ENCODE peak calls at places on chromosomes 4 and X, in ten cellular contexts. G is cardiac muscle cell, C is NCI-H2107, R is frontal cortex, F is uterus, A is SW480, B is GM23248, T is NCI-H146, Y is GM12892, D is HTR-8/SVneo. Q is an unnamed sample.

GRCh38 chrX:53294024-53294648 is 12.8 kb upstream of the IQSEC2 start:
- DNase-seq in G (peak), C (no peak), R (no peak), F (no peak), A (peak), B (peak), T (no peak), Y (no peak), D (no peak), Q (no peak)

GRCh38 chr4:159269143-159269542 is 166.3 kb downstream of the RAPGEF2 start:
- DNase-seq in G (no peak), C (no peak), R (no peak), F (no peak), A (no peak), B (no peak), T (no peak), Y (no peak), D (no peak), Q (no peak)

GRCh38 chrX:74133156-74133796 is 170.7 kb upstream of the ZCCHC13 start:
- DNase-seq in G (peak), C (peak), R (peak), F (no peak), A (peak), B (peak), T (peak), Y (peak), D (peak), Q (peak)

GRCh38 chrX:101550362-101550761 is at the start of gene ARMCX1:
- DNase-seq in G (peak), C (peak), R (peak), F (peak), A (no peak), B (peak), T (peak), Y (no peak), D (peak), Q (peak)

GRCh38 chr4:185535818-185536729 is 767 bp upstream of the PDLIM3 start:
- DNase-seq in G (peak), C (no peak), R (peak), F (peak), A (no peak), B (peak), T (no peak), Y (no peak), D (no peak), Q (no peak)

GRCh38 chrX:111431007-111431406 is 19.0 kb upstream of the DCX start:
- DNase-seq in G (no peak), C (no peak), R (no peak), F (no peak), A (no peak), B (no peak), T (peak), Y (no peak), D (no peak), Q (no peak)

GRCh38 chrX:140467211-140467610 is 37.7 kb downstream of the SOX3 start:
- DNase-seq in G (no peak), C (no peak), R (no peak), F (no peak), A (no peak), B (no peak), T (no peak), Y (no peak), D (no peak), Q (no peak)

GRCh38 chr4:113758361-113758760 is 3.2 kb downstream of the CAMK2D start:
- DNase-seq in G (peak), C (no peak), R (no peak), F (no peak), A (no peak), B (peak), T (no peak), Y (no peak), D (peak), Q (no peak)

GRCh38 chrX:8841911-8842310 is 40.7 kb upstream of the FAM9A start:
- DNase-seq in G (no peak), C (no peak), R (no peak), F (no peak), A (peak), B (no peak), T (no peak), Y (no peak), D (no peak), Q (no peak)

GRCh38 chrX:40105791-40106676 is 8.3 kb upstream of the BCOR start:
- DNase-seq in G (peak), C (peak), R (no peak), F (peak), A (peak), B (peak), T (peak), Y (peak), D (no peak), Q (no peak)

GRCh38 chrX:116267511-116268040 is 97.0 kb downstream of the AGTR2 start:
- DNase-seq in G (peak), C (no peak), R (no peak), F (no peak), A (no peak), B (peak), T (no peak), Y (no peak), D (no peak), Q (no peak)

GRCh38 chrX:73977542-73978169 is 326.3 kb upstream of the ZCCHC13 start:
- DNase-seq in G (no peak), C (no peak), R (no peak), F (no peak), A (no peak), B (no peak), T (peak), Y (no peak), D (no peak), Q (no peak)

GRCh38 chrX:72352786-72353185 is 47.1 kb upstream of the CITED1 start:
- DNase-seq in G (no peak), C (no peak), R (no peak), F (no peak), A (no peak), B (no peak), T (no peak), Y (no peak), D (no peak), Q (no peak)

GRCh38 chrX:54076903-54077302 is 32.6 kb upstream of the PHF8 start:
- DNase-seq in G (peak), C (no peak), R (no peak), F (no peak), A (no peak), B (peak), T (no peak), Y (no peak), D (peak), Q (no peak)

GRCh38 chr4:86926428-86927086 is 8.3 kb upstream of the AFF1 start:
- DNase-seq in G (no peak), C (no peak), R (no peak), F (no peak), A (no peak), B (no peak), T (no peak), Y (no peak), D (no peak), Q (no peak)

GRCh38 chr4:183823394-183823793 is 81.7 kb upstream of the STOX2 start:
- DNase-seq in G (peak), C (no peak), R (no peak), F (no peak), A (peak), B (peak), T (no peak), Y (no peak), D (peak), Q (no peak)

GRCh38 chr4:10299601-10300000 is 157.6 kb downstream of the ZNF518B start:
- DNase-seq in G (no peak), C (no peak), R (no peak), F (no peak), A (peak), B (peak), T (no peak), Y (no peak), D (no peak), Q (no peak)

GRCh38 chrX:148049441-148049840 is 68.3 kb downstream of the FMR1NB start:
- DNase-seq in G (peak), C (peak), R (peak), F (no peak), A (peak), B (peak), T (peak), Y (no peak), D (peak), Q (no peak)

GRCh38 chr4:105061136-105061696 is 85.5 kb upstream of the TET2 start:
- DNase-seq in G (peak), C (no peak), R (no peak), F (no peak), A (peak), B (no peak), T (no peak), Y (no peak), D (peak), Q (no peak)

GRCh38 chrX:151714367-151714766 is 1.5 kb upstream of the FATE1 start:
- DNase-seq in G (no peak), C (no peak), R (no peak), F (no peak), A (no peak), B (no peak), T (no peak), Y (no peak), D (no peak), Q (no peak)

GRCh38 chr4:139619644-139620043 is 46.0 kb upstream of the MGST2 start:
- DNase-seq in G (peak), C (no peak), R (no peak), F (no peak), A (peak), B (peak), T (peak), Y (no peak), D (no peak), Q (no peak)

GRCh38 chrX:627510-627964 is 3.1 kb upstream of the SHOX start:
- DNase-seq in G (no peak), C (no peak), R (no peak), F (no peak), A (no peak), B (no peak), T (no peak), Y (no peak), D (no peak), Q (no peak)

GRCh38 chrX:37060999-37061398 is 52.8 kb downstream of the FAM47C start:
- DNase-seq in G (peak), C (no peak), R (peak), F (no peak), A (peak), B (peak), T (peak), Y (no peak), D (no peak), Q (peak)

GRCh38 chr4:177483271-177483670 is 41.0 kb upstream of the AGA start:
- DNase-seq in G (peak), C (no peak), R (no peak), F (no peak), A (no peak), B (peak), T (no peak), Y (no peak), D (no peak), Q (no peak)

GRCh38 chr4:165684177-165684870 is 188.7 kb upstream of the TLL1 start:
- DNase-seq in G (peak), C (no peak), R (no peak), F (no peak), A (no peak), B (peak), T (peak), Y (no peak), D (peak), Q (no peak)

GRCh38 chr4:65645185-65645584 is 25.1 kb downstream of the EPHA5 start:
- DNase-seq in G (peak), C (no peak), R (no peak), F (no peak), A (no peak), B (no peak), T (no peak), Y (no peak), D (no peak), Q (no peak)

GRCh38 chr4:180560896-180561295 is 1682.3 kb upstream of the TENM3 start:
- DNase-seq in G (peak), C (no peak), R (no peak), F (no peak), A (no peak), B (no peak), T (no peak), Y (no peak), D (peak), Q (no peak)

GRCh38 chrX:46279214-46279924 is 265.9 kb downstream of the ZNF674 start:
- DNase-seq in G (peak), C (peak), R (no peak), F (no peak), A (peak), B (peak), T (no peak), Y (no peak), D (no peak), Q (no peak)

GRCh38 chr4:105210901-105211300 is 64.2 kb downstream of the TET2 start:
- DNase-seq in G (no peak), C (no peak), R (no peak), F (no peak), A (no peak), B (no peak), T (no peak), Y (no peak), D (no peak), Q (no peak)

GRCh38 chrX:131938749-131939148 is 84.4 kb upstream of the STK26 start:
- DNase-seq in G (no peak), C (no peak), R (no peak), F (no peak), A (no peak), B (no peak), T (no peak), Y (no peak), D (no peak), Q (no peak)

GRCh38 chrX:15073313-15073712 is 196.6 kb downstream of the ASB9 start:
- DNase-seq in G (no peak), C (no peak), R (no peak), F (no peak), A (no peak), B (no peak), T (no peak), Y (no peak), D (no peak), Q (no peak)

GRCh38 chr4:15691346-15692140 is 9.9 kb downstream of the FAM200B start:
- DNase-seq in G (peak), C (no peak), R (no peak), F (no peak), A (peak), B (peak), T (no peak), Y (no peak), D (no peak), Q (no peak)

GRCh38 chrX:136731207-136731782 is 49.4 kb downstream of the ARHGEF6 start:
- DNase-seq in G (no peak), C (no peak), R (no peak), F (no peak), A (no peak), B (no peak), T (no peak), Y (no peak), D (no peak), Q (no peak)

GRCh38 chr4:39043058-39043696 is 11.0 kb upstream of the TMEM156 start:
- DNase-seq in G (peak), C (no peak), R (no peak), F (no peak), A (peak), B (no peak), T (no peak), Y (no peak), D (no peak), Q (no peak)

GRCh38 chr4:83561381-83561780 is 25.5 kb downstream of the GPAT3 start:
- DNase-seq in G (peak), C (no peak), R (no peak), F (no peak), A (peak), B (peak), T (no peak), Y (no peak), D (no peak), Q (no peak)

GRCh38 chr4:106358899-106359298 is 9.7 kb downstream of the GIMD1 start:
- DNase-seq in G (peak), C (no peak), R (no peak), F (no peak), A (peak), B (peak), T (no peak), Y (no peak), D (no peak), Q (no peak)

GRCh38 chr4:119693127-119693526 is 64.5 kb upstream of the PDE5A start:
- DNase-seq in G (peak), C (no peak), R (no peak), F (no peak), A (no peak), B (peak), T (no peak), Y (no peak), D (no peak), Q (no peak)